ENCODE peak calls at places on chromosomes 1 and 21, in seven cellular contexts. One of them, this sample, is unnamed.

GRCh38 chr1:24875976-24876609 is 54.0 kb downstream of the RUNX3 start:
- DNase-seq in Peyer's patch: no peak
- DNase-seq in fibroblast of lung: no peak
- DNase-seq in breast epithelium: no peak
- DNase-seq in CD8-positive, alpha-beta T cell: no peak
- DNase-seq in upper lobe of right lung: no peak
- DNase-seq in cardiac muscle cell: no peak
- DNase-seq in this sample: no peak

GRCh38 chr1:212668477-212668876 is 31.2 kb downstream of the BATF3 start:
- DNase-seq in upper lobe of right lung: no peak
- DNase-seq in fibroblast of lung: no peak
- DNase-seq in CD8-positive, alpha-beta T cell: no peak
- DNase-seq in cardiac muscle cell: no peak
- DNase-seq in breast epithelium: no peak
- DNase-seq in Peyer's patch: no peak
- DNase-seq in this sample: no peak

GRCh38 chr1:212934050-212934449 is 16.3 kb upstream of the VASH2 start:
- DNase-seq in Peyer's patch: no peak
- DNase-seq in CD8-positive, alpha-beta T cell: no peak
- DNase-seq in cardiac muscle cell: no peak
- DNase-seq in fibroblast of lung: no peak
- DNase-seq in breast epithelium: no peak
- DNase-seq in upper lobe of right lung: no peak
- DNase-seq in this sample: no peak

GRCh38 chr1:187985897-187986654 is 1157.3 kb downstream of the PLA2G4A start:
- DNase-seq in cardiac muscle cell: no peak
- DNase-seq in breast epithelium: no peak
- DNase-seq in CD8-positive, alpha-beta T cell: no peak
- DNase-seq in fibroblast of lung: peak; percentile 19
- DNase-seq in upper lobe of right lung: no peak
- DNase-seq in Peyer's patch: no peak
- DNase-seq in this sample: no peak

GRCh38 chr1:53344921-53345838 is 17.3 kb upstream of the LRP8 start:
- DNase-seq in breast epithelium: peak; percentile 25
- DNase-seq in CD8-positive, alpha-beta T cell: peak; percentile 1
- DNase-seq in cardiac muscle cell: no peak
- DNase-seq in fibroblast of lung: no peak
- DNase-seq in Peyer's patch: peak; percentile 12
- DNase-seq in upper lobe of right lung: peak; percentile 23
- DNase-seq in this sample: no peak

GRCh38 chr1:30977105-30977504 is 68.5 kb upstream of the SDC3 start:
- DNase-seq in breast epithelium: no peak
- DNase-seq in Peyer's patch: no peak
- DNase-seq in fibroblast of lung: peak; percentile 50
- DNase-seq in CD8-positive, alpha-beta T cell: no peak
- DNase-seq in cardiac muscle cell: no peak
- DNase-seq in upper lobe of right lung: no peak
- DNase-seq in this sample: no peak

GRCh38 chr1:200670215-200671118 is 760 bp upstream of the DDX59 start:
- DNase-seq in upper lobe of right lung: no peak
- DNase-seq in cardiac muscle cell: peak; percentile 52
- DNase-seq in breast epithelium: no peak
- DNase-seq in CD8-positive, alpha-beta T cell: no peak
- DNase-seq in Peyer's patch: no peak
- DNase-seq in fibroblast of lung: peak; percentile 78
- DNase-seq in this sample: peak; percentile 52

GRCh38 chr1:45216200-45216541 is 9.8 kb upstream of the ZSWIM5 start:
- DNase-seq in upper lobe of right lung: no peak
- DNase-seq in cardiac muscle cell: no peak
- DNase-seq in fibroblast of lung: no peak
- DNase-seq in breast epithelium: no peak
- DNase-seq in Peyer's patch: no peak
- DNase-seq in CD8-positive, alpha-beta T cell: no peak
- DNase-seq in this sample: no peak

GRCh38 chr1:11735854-11736745 is at the start of gene AGTRAP:
- DNase-seq in upper lobe of right lung: peak; percentile 99
- DNase-seq in breast epithelium: peak; percentile 98
- DNase-seq in cardiac muscle cell: peak; percentile 95
- DNase-seq in fibroblast of lung: peak; percentile 91
- DNase-seq in Peyer's patch: peak; percentile 96
- DNase-seq in CD8-positive, alpha-beta T cell: peak; percentile 86
- DNase-seq in this sample: peak; percentile 72

GRCh38 chr1:164836614-164837018 is 277.6 kb downstream of the PBX1 start:
- DNase-seq in breast epithelium: no peak
- DNase-seq in cardiac muscle cell: no peak
- DNase-seq in upper lobe of right lung: no peak
- DNase-seq in fibroblast of lung: no peak
- DNase-seq in Peyer's patch: no peak
- DNase-seq in CD8-positive, alpha-beta T cell: no peak
- DNase-seq in this sample: no peak

GRCh38 chr1:92571578-92571977 is 84.9 kb upstream of the GFI1 start:
- DNase-seq in Peyer's patch: no peak
- DNase-seq in cardiac muscle cell: no peak
- DNase-seq in fibroblast of lung: no peak
- DNase-seq in breast epithelium: no peak
- DNase-seq in upper lobe of right lung: no peak
- DNase-seq in CD8-positive, alpha-beta T cell: no peak
- DNase-seq in this sample: no peak

GRCh38 chr1:202306535-202307345 is 35.0 kb downstream of the UBE2T start:
- DNase-seq in Peyer's patch: no peak
- DNase-seq in fibroblast of lung: no peak
- DNase-seq in upper lobe of right lung: no peak
- DNase-seq in cardiac muscle cell: no peak
- DNase-seq in breast epithelium: no peak
- DNase-seq in CD8-positive, alpha-beta T cell: no peak
- DNase-seq in this sample: no peak

GRCh38 chr1:31591425-31592093 is 15.2 kb downstream of the TINAGL1 start:
- DNase-seq in Peyer's patch: peak; percentile 48
- DNase-seq in CD8-positive, alpha-beta T cell: no peak
- DNase-seq in breast epithelium: no peak
- DNase-seq in fibroblast of lung: no peak
- DNase-seq in upper lobe of right lung: peak; percentile 39
- DNase-seq in cardiac muscle cell: no peak
- DNase-seq in this sample: no peak

GRCh38 chr1:117613969-117614865 is 8.4 kb downstream of the TENT5C start:
- DNase-seq in upper lobe of right lung: no peak
- DNase-seq in cardiac muscle cell: no peak
- DNase-seq in CD8-positive, alpha-beta T cell: no peak
- DNase-seq in Peyer's patch: peak; percentile 49
- DNase-seq in breast epithelium: no peak
- DNase-seq in fibroblast of lung: no peak
- DNase-seq in this sample: no peak

GRCh38 chr1:117616967-117617366 is 11.1 kb downstream of the TENT5C start:
- DNase-seq in fibroblast of lung: no peak
- DNase-seq in upper lobe of right lung: no peak
- DNase-seq in breast epithelium: no peak
- DNase-seq in cardiac muscle cell: no peak
- DNase-seq in Peyer's patch: no peak
- DNase-seq in CD8-positive, alpha-beta T cell: no peak
- DNase-seq in this sample: no peak

GRCh38 chr1:117618450-117619122 is 12.7 kb downstream of the TENT5C start:
- DNase-seq in CD8-positive, alpha-beta T cell: no peak
- DNase-seq in fibroblast of lung: no peak
- DNase-seq in breast epithelium: no peak
- DNase-seq in Peyer's patch: no peak
- DNase-seq in upper lobe of right lung: no peak
- DNase-seq in cardiac muscle cell: no peak
- DNase-seq in this sample: no peak

GRCh38 chr1:117615474-117615873 is 9.6 kb downstream of the TENT5C start:
- DNase-seq in upper lobe of right lung: no peak
- DNase-seq in breast epithelium: no peak
- DNase-seq in fibroblast of lung: no peak
- DNase-seq in cardiac muscle cell: no peak
- DNase-seq in CD8-positive, alpha-beta T cell: peak; percentile 38
- DNase-seq in Peyer's patch: peak; percentile 16
- DNase-seq in this sample: no peak

GRCh38 chr1:117616356-117616755 is 10.5 kb downstream of the TENT5C start:
- DNase-seq in upper lobe of right lung: no peak
- DNase-seq in fibroblast of lung: no peak
- DNase-seq in cardiac muscle cell: no peak
- DNase-seq in Peyer's patch: peak; percentile 59
- DNase-seq in CD8-positive, alpha-beta T cell: no peak
- DNase-seq in breast epithelium: no peak
- DNase-seq in this sample: no peak
- H3K4me3 ChIP-seq in upper lobe of right lung: no peak overlapping the region
- H3K4me3 ChIP-seq in fibroblast of lung: no peak overlapping the region
- H3K4me3 ChIP-seq in cardiac muscle cell: no peak overlapping the region
- H3K4me3 ChIP-seq in Peyer's patch: no peak overlapping the region
- H3K4me3 ChIP-seq in CD8-positive, alpha-beta T cell: no peak overlapping the region
- H3K4me3 ChIP-seq in breast epithelium: no peak overlapping the region
- H3K4me3 ChIP-seq in this sample: no peak overlapping the region

DNA sequence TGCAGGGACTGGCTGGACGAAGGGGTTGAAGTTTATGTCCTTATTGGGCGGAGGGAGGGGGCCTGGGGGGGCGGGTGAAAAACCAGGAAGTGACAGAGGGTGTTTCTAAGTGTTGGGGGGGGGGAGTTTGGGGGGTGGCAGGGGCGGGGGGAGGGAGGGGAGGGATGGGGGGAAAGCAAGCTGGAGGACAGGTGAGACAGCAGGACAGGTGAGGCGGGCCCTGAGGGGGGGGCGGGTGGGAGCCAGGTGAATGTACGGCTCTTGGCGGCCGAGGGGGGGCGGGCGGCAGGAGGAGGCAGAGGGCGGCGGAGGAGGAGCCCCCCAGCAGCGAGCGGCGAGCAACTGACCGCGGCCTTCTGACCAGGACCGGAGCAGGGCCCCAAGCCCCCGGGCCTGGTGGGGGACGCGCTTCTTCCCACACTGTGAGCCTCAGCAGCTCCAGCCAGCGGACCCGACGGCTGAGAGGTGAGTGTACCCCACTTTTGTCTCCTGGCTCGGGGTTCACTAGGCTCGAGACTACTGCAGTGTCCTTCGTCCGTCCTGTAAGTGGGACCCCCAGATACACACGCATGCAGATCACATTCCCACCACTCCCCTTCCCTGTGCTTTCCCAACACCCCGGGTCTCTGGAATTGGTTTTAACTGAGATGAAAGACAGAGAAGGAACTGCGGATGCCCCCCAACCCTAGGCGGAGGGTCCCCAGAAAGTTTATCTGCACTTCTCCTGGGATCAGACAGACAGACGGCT is at the start of gene ZBTB7B:
- DNase-seq in fibroblast of lung: peak; percentile 25
- DNase-seq in upper lobe of right lung: peak; percentile 87
- DNase-seq in cardiac muscle cell: peak; percentile 47
- DNase-seq in CD8-positive, alpha-beta T cell: no peak
- DNase-seq in breast epithelium: no peak
- DNase-seq in Peyer's patch: peak; percentile 86
- DNase-seq in this sample: no peak
- TF ChIP-seq CTCF in fibroblast of lung: no peak
- TF ChIP-seq CTCF in upper lobe of right lung: no peak
- TF ChIP-seq CTCF in cardiac muscle cell: no peak
- TF ChIP-seq CTCF in CD8-positive, alpha-beta T cell: no peak
- TF ChIP-seq CTCF in breast epithelium: no peak
- TF ChIP-seq CTCF in Peyer's patch: no peak
- TF ChIP-seq CTCF in this sample: no peak

DNA sequence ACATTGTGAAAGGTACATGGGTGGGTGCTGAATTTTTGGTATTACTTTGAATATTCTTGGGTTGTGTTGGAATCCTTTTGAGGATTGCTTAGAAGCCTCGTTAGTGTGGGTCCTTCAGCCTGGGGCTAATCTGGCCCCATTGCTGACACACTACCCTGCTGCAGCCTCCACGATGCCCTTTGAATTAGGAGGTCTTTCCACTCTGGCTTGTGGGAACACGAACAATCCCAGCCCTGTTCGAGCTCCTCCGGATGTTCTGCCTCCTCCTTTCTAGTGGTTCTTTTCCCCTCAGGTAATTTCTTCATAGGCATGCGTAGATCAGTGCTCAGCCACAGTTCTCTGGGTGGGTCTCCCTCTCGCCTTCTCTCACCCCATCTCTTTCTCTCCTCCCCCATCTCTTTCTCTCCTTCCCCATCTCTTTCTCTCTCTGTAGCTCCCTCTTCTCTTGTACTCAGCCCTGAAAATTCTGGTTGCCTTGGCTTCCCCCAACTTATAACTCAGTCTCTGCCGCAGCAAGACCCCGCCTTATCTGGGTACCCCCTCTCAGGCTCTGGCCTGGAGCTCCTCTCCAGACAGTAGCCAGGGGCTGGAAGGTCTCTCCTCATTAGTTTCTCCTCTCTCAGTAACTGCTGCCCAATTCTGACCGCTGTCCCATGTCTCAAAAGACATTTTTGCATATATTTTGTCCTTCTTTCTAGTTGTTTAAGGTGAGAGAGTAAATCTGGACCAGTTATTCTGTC is 46.0 kb upstream of the SLC19A1 start:
- DNase-seq in CD8-positive, alpha-beta T cell: no peak
- DNase-seq in fibroblast of lung: no peak
- DNase-seq in Peyer's patch: no peak
- DNase-seq in cardiac muscle cell: no peak
- DNase-seq in upper lobe of right lung: peak; percentile 28
- DNase-seq in breast epithelium: peak; percentile 24
- DNase-seq in this sample: no peak
- H3K4me3 ChIP-seq in CD8-positive, alpha-beta T cell: no peak overlapping the region
- H3K4me3 ChIP-seq in fibroblast of lung: no peak overlapping the region
- H3K4me3 ChIP-seq in Peyer's patch: no peak overlapping the region
- H3K4me3 ChIP-seq in cardiac muscle cell: no peak overlapping the region
- H3K4me3 ChIP-seq in upper lobe of right lung: no peak overlapping the region
- H3K4me3 ChIP-seq in breast epithelium: no peak overlapping the region
- H3K4me3 ChIP-seq in this sample: no peak overlapping the region

GRCh38 chr1:65459397-65459768 is 38.9 kb downstream of the LEPR start:
- DNase-seq in CD8-positive, alpha-beta T cell: no peak
- DNase-seq in breast epithelium: no peak
- DNase-seq in fibroblast of lung: peak; percentile 42
- DNase-seq in upper lobe of right lung: no peak
- DNase-seq in cardiac muscle cell: peak; percentile 40
- DNase-seq in Peyer's patch: no peak
- DNase-seq in this sample: no peak
- TF ChIP-seq CTCF in CD8-positive, alpha-beta T cell: no peak
- TF ChIP-seq CTCF in breast epithelium: no peak
- TF ChIP-seq CTCF in fibroblast of lung: peak; percentile 70
- TF ChIP-seq CTCF in upper lobe of right lung: peak; percentile 48
- TF ChIP-seq CTCF in cardiac muscle cell: peak; percentile 71
- TF ChIP-seq CTCF in Peyer's patch: no peak
- TF ChIP-seq CTCF in this sample: peak; percentile 68

GRCh38 chr1:244231572-244232315 is 180.7 kb downstream of the ZBTB18 start:
- DNase-seq in CD8-positive, alpha-beta T cell: no peak
- DNase-seq in cardiac muscle cell: no peak
- DNase-seq in upper lobe of right lung: no peak
- DNase-seq in Peyer's patch: no peak
- DNase-seq in fibroblast of lung: no peak
- DNase-seq in breast epithelium: no peak
- DNase-seq in this sample: no peak
- H3K4me3 ChIP-seq in CD8-positive, alpha-beta T cell: no peak overlapping the region
- H3K4me3 ChIP-seq in cardiac muscle cell: no peak overlapping the region
- H3K4me3 ChIP-seq in upper lobe of right lung: no peak overlapping the region
- H3K4me3 ChIP-seq in Peyer's patch: peak overlapping the region; percentile 32
- H3K4me3 ChIP-seq in fibroblast of lung: peak overlapping the region; percentile 30
- H3K4me3 ChIP-seq in breast epithelium: no peak overlapping the region
- H3K4me3 ChIP-seq in this sample: peak overlapping the region; percentile 32

This sample was measured in LNCaP clone FGC.